ENCODE peak calls at places on chromosome 3, in five cellular contexts. R, Q, B, K and M are unnamed samples.

GRCh38 chr3:13167064-13167743 is 94.0 kb upstream of the IQSEC1 start:
- DNase-seq in B (no peak), K (no peak), Q (no peak), R (no peak), M (no peak)

GRCh38 chr3:102141096-102141912 is 292.0 kb downstream of the NFKBIZ start:
- DNase-seq in B (no peak), R (no peak), K (peak; percentile 17), Q (no peak), M (no peak)

GRCh38 chr3:138049157-138049919 is 39.4 kb downstream of the CLDN18 start:
- DNase-seq in R (no peak), K (peak; percentile 69), Q (no peak), B (peak; percentile 34), M (no peak)

GRCh38 chr3:53566450-53567145 is 72.2 kb downstream of the CACNA1D start:
- DNase-seq in Q (no peak), K (no peak), R (no peak), B (no peak), M (no peak)

GRCh38 chr3:66490214-66490613 is 10.6 kb downstream of the LRIG1 start:
- DNase-seq in B (no peak), R (no peak), Q (no peak), K (peak; percentile 61), M (peak; percentile 51)

GRCh38 chr3:52998781-52999509 is 46.9 kb downstream of the SFMBT1 start:
- DNase-seq in K (no peak), B (peak; percentile 33), R (no peak), Q (no peak), M (peak; percentile 10)

GRCh38 chr3:153901152-153901551 is 220.0 kb upstream of the ARHGEF26 start:
- DNase-seq in K (peak; percentile 28), R (no peak), Q (no peak), B (no peak), M (no peak)

GRCh38 chr3:179971280-179971679 is 65.5 kb downstream of the PEX5L start:
- DNase-seq in R (no peak), K (no peak), B (no peak), Q (no peak), M (no peak)

GRCh38 chr3:133928136-133928893 is 32.6 kb upstream of the RAB6B start:
- DNase-seq in K (no peak), B (no peak), Q (no peak), R (no peak), M (no peak)

DNA sequence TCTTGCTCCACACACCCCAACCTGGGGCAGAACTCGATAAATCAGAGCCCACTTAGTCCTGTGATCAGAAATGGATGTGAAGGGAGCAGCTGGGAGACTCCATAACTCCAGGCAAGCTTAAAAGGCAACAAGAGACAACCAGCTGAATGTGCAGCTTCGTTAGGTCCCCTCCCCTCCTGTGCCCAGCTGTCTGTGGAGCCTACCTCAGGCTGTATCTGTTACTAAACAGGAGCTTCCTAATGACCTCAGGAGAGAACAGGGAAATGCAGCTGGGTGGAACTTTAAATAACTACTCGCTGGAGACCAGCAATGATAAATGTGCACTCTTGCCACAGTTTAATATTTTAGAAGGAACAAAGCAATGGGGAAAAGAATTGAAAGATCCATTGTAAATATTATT is 25.9 kb downstream of the SLC9A9 start:
- DNase-seq in Q (no peak), K (no peak), B (no peak), R (no peak), M (no peak)
- H3K4me3 ChIP-seq in Q (no peak overlapping the region), K (no peak overlapping the region), B (no peak overlapping the region), R (no peak overlapping the region), M (no peak overlapping the region)

DNA sequence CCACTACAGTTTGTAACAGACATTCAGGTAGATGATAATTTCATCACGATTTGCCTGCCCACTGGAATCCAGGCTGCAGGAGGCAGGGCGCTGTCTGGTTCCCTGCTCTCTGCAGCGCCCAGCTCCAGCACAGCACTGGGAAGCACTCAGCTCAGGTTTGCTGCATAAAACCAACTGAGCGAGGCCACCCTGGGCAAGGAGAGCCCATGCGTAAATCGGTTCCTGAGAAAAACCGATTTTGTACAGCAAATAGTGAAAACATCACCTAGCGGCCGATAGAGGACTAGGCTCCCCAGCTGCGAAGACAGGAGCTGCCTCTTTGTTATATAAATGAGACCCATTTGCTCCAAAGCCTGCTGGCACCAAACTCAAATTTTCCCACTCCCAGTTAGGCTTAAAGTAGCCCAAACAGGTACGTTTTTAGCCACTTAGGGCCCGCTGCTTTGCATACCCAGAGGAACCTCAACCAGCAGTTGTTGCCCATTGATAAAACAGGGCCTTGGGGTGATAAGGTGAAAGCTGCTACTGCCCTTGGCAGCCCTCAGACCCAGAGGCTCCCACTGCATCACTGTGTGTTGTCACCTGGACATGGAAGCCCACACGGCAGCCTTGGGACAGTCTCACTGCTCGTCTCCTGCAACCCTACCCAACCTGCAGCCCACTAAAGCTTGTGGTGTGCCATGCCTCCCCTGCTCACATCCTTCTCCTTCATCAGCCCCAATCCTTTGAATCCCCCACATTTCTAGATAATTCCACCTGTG is 47.5 kb downstream of the ALDH1L1 start:
- DNase-seq in B (peak; percentile 82), Q (no peak), K (no peak), R (no peak), M (no peak)
- H3K27ac ChIP-seq in B (peak overlapping the region; percentile 51), Q (no peak overlapping the region), K (no peak overlapping the region), R (no peak overlapping the region), M (no peak overlapping the region)

GRCh38 chr3:64224826-64225606 is at the start of gene PRICKLE2:
- DNase-seq in R (no peak), B (peak; percentile 86), K (peak; percentile 90), Q (peak; percentile 88), M (peak; percentile 33)

GRCh38 chr3:64221564-64222257 is 3.6 kb downstream of the PRICKLE2 start:
- DNase-seq in K (no peak), Q (no peak), B (no peak), R (no peak), M (no peak)

GRCh38 chr3:64220161-64220560 is 5.1 kb downstream of the PRICKLE2 start:
- DNase-seq in B (no peak), R (no peak), Q (no peak), K (peak; percentile 65), M (no peak)

GRCh38 chr3:64223809-64224570 is 1.3 kb downstream of the PRICKLE2 start:
- DNase-seq in B (no peak), Q (peak; percentile 48), R (no peak), K (peak; percentile 26), M (no peak)

GRCh38 chr3:64222501-64222900 is 2.8 kb downstream of the PRICKLE2 start:
- DNase-seq in B (no peak), R (no peak), Q (no peak), K (no peak), M (no peak)
- H3K4me3 ChIP-seq in B (no peak overlapping the region), R (no peak overlapping the region), Q (peak overlapping the region; percentile 42), K (peak overlapping the region; percentile 70), M (no peak overlapping the region)

DNA sequence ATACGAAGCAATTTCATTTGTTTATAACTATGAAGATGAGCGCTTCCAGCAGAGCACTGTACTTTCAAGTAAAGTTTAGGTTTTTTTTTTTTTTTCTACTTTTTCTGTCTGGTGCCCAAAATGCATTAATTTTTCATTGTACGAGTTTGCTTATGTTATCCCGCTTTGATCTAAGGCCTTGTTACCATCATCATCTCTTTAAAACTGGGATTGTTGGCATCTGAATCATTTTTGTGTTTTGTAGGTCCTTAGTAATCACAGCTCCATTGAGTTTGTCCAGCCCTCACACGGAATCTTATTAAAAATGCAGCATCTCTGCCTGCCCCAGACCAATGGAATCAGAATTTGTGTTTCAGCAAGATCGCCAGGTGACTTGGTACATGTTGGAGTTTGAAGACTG is 23.1 kb downstream of the PTPRG start:
- DNase-seq in K (no peak), R (no peak), Q (no peak), B (no peak), M (no peak)
- H3K27ac ChIP-seq in K (no peak overlapping the region), R (no peak overlapping the region), Q (no peak overlapping the region), B (no peak overlapping the region), M (no peak overlapping the region)

DNA sequence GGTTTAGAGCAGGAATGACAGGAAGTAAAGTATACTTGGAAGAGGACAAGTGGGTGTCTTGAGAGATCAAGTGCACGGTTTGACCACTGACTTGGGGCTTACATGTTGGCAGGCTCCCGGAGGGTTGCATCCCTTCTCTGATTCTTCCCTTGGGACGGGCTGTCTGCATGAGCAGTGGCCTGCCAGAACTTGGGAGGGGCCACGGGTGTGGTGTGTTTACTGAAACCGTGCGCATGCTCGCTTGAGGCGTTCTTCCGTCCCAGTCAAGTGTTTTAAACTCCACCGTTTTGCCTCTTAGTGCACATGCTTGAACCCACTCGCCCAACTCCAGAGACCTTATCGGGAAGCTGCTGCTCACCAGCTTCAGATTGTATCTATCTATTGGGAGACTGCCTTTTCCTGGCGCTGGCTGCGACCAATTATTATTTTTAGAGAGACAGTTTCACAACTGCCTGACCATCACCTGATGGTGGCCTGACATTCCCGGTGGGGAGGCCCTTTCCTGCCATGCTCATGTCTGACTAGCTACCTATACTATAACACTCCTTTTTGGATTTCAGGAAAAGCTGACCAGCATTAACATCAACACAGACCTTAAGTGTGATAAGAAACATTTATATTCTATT is 14.9 kb upstream of the C3orf22 start:
- DNase-seq in R (no peak), K (no peak), Q (no peak), B (no peak), M (peak; percentile 26)
- H3K4me3 ChIP-seq in R (no peak overlapping the region), K (no peak overlapping the region), Q (no peak overlapping the region), B (no peak overlapping the region), M (no peak overlapping the region)

DNA sequence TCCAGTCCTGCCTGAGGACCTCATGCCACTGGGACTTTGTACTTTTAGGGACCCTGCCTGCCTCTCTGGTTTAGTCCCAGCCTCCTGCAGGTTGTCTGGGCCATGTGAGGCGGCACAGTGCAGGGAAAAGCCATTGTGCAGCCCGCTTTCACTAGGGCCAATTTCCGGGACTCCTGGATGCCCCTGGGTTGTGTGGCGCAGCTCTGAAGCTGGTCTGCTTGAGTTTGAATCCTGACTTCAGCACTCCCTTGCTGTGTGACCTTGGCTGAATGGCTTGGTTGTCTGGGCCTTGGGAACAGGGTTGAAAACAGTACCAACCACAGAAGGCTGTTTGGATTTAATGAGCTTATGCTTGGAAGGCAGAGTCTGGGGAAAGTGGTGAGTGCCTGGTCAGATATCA is 8.3 kb downstream of the TEX264 start:
- DNase-seq in B (no peak), Q (no peak), K (no peak), R (no peak), M (no peak)
- H3K27ac ChIP-seq in B (no peak overlapping the region), Q (no peak overlapping the region), K (no peak overlapping the region), R (no peak overlapping the region), M (no peak overlapping the region)

GRCh38 chr3:9951962-9952805 is at the start of gene PRRT3:
- DNase-seq in Q (peak; percentile 55), R (no peak), K (peak; percentile 18), B (peak; percentile 88), M (no peak)
- H3K4me3 ChIP-seq in Q (peak within 1 kb of the TSS; percentile 76), R (no peak within 1 kb of the TSS), K (peak within 1 kb of the TSS; percentile 66), B (peak within 1 kb of the TSS; percentile 88), M (no peak within 1 kb of the TSS)

DNA sequence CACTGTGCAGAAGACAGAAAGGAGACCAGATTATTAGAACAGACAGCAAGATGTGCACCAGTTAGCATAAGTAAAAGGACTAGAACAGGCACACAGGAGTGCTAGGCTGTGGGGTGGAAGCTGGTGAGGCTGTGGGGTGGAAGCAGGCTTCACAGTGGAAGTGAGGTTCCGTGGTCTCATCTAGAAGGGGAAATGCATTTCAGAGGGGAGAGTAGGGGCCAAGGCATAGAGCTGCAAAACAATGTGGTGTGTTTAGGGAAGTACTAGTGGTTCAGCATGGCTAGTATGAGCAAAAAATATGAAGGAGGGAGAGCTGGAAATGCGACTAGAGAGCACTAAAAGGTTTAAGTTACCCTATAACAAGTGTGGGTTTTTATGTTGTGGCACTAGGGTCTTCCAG is 6.5 kb downstream of the POPDC2 start:
- DNase-seq in B (no peak), R (no peak), Q (no peak), K (no peak), M (no peak)
- H3K27ac ChIP-seq in B (no peak overlapping the region), R (no peak overlapping the region), Q (no peak overlapping the region), K (no peak overlapping the region), M (no peak overlapping the region)